ENCODE peak calls at places on chromosomes 6 and 20, in four cellular contexts. N, R, C and I are unnamed samples.

GRCh38 chr6:128882991-128883571 is at the start of gene LAMA2:
- DNase-seq in N (peak), R (peak), C (peak), I (peak)

GRCh38 chr20:62139636-62140035 is 3.6 kb downstream of the PSMA7 start:
- DNase-seq in N (no peak), R (no peak), C (no peak), I (no peak)

GRCh38 chr6:158283304-158284005 is 28.8 kb upstream of the TULP4 start:
- DNase-seq in N (peak), R (peak), C (peak), I (peak)

GRCh38 chr20:22371843-22372242 is 212.5 kb downstream of the FOXA2 start:
- DNase-seq in N (no peak), R (no peak), C (peak), I (no peak)

GRCh38 chr6:9507136-9507895 is 907.6 kb downstream of the TFAP2A start:
- DNase-seq in N (no peak), R (no peak), C (no peak), I (no peak)

GRCh38 chr6:165098165-165098564 is 211.2 kb downstream of the C6orf118 start:
- DNase-seq in N (no peak), R (no peak), C (no peak), I (peak)

GRCh38 chr20:38965264-38965663 is 3.1 kb downstream of the DHX35 start:
- DNase-seq in N (no peak), R (no peak), C (no peak), I (no peak)

GRCh38 chr20:46324960-46325703 is 16.8 kb upstream of the CDH22 start:
- DNase-seq in N (peak), R (peak), C (peak), I (peak)

GRCh38 chr20:22579119-22579427 is 5.3 kb downstream of the FOXA2 start:
- DNase-seq in N (no peak), R (no peak), C (no peak), I (no peak)

GRCh38 chr6:98574991-98575390 is 259.4 kb upstream of the POU3F2 start:
- DNase-seq in N (peak), R (no peak), C (no peak), I (no peak)

GRCh38 chr20:57509665-57510237 is 15.2 kb downstream of the CTCFL start:
- DNase-seq in N (peak), R (peak), C (peak), I (peak)

GRCh38 chr6:73525546-73526330 is 4.9 kb upstream of the EEF1A1 start:
- DNase-seq in N (no peak), R (peak), C (no peak), I (no peak)

GRCh38 chr6:114467931-114468330 is 125.1 kb upstream of the HS3ST5 start:
- DNase-seq in N (no peak), R (no peak), C (no peak), I (peak)

GRCh38 chr6:156655267-156655918 is 121.8 kb upstream of the ARID1B start:
- DNase-seq in N (no peak), R (no peak), C (no peak), I (no peak)

GRCh38 chr20:48603116-48603818 is 224.5 kb downstream of the PREX1 start:
- DNase-seq in N (no peak), R (no peak), C (no peak), I (no peak)

GRCh38 chr6:90087103-90087833 is 193.0 kb downstream of the GJA10 start:
- DNase-seq in N (no peak), R (peak), C (peak), I (no peak)

GRCh38 chr20:44976698-44977097 is 10.4 kb downstream of the STK4 start:
- DNase-seq in N (no peak), R (no peak), C (no peak), I (no peak)

GRCh38 chr6:29737707-29738630 is 14.7 kb downstream of the HLA-F start:
- DNase-seq in N (peak), R (peak), C (peak), I (peak)

GRCh38 chr6:161836643-161837448 is 563.0 kb upstream of the AGPAT4 start:
- DNase-seq in N (peak), R (no peak), C (peak), I (peak)

GRCh38 chr6:74333406-74333805 is 637.4 kb downstream of the CD109 start:
- DNase-seq in N (no peak), R (peak), C (peak), I (peak)

GRCh38 chr6:84854801-84855400 is 90.5 kb upstream of the TBX18 start:
- DNase-seq in N (no peak), R (no peak), C (no peak), I (no peak)
- H3K4me3 ChIP-seq in N (no peak), R (no peak), C (no peak), I (no peak)

DNA sequence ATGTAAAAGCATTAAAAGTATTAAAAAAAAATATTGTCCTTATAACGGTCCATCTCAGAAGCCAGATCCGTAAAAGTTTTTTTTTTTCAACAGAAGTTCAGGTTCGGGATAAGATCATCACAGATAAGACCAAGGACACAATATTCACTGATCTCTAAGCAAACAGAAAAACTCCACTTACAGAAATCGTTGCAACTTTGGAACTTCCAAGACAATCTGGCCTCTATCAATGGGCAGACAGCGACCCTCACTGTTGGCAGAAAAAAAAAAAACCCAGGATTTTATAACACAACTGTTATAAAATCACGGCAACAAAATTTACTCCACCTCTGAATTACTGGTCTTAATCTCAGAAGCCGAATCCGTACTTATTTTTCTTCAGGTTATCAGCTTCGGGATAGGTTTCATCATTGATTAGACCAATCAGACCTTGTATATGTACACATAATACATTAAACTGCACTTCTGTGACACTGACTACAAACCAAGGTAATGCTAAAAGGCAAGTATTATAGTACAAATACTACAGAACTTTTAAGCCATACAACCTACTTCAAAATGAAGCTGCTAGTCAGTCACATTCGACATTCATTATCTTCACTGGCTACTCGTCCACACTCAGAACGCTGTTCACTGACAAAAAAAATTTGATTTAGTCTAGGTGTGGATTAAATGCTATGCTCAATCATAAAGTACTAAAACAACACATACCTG is 34.7 kb upstream of the SYNCRIP start:
- DNase-seq in N (no peak), R (peak), C (peak), I (peak)
- TF ChIP-seq CTCF in N (no peak), R (no peak), C (peak), I (no peak)

GRCh38 chr20:34070079-34070439 is 42.0 kb downstream of the EIF2S2 start:
- DNase-seq in N (no peak), R (no peak), C (no peak), I (no peak)

GRCh38 chr20:34065260-34065659 is 46.8 kb downstream of the EIF2S2 start:
- DNase-seq in N (no peak), R (peak), C (peak), I (peak)

GRCh38 chr20:34066476-34067090 is 45.5 kb downstream of the EIF2S2 start:
- DNase-seq in N (no peak), R (peak), C (no peak), I (peak)

GRCh38 chr20:34069341-34070078 is 42.5 kb downstream of the EIF2S2 start:
- DNase-seq in N (peak), R (peak), C (peak), I (peak)

DNA sequence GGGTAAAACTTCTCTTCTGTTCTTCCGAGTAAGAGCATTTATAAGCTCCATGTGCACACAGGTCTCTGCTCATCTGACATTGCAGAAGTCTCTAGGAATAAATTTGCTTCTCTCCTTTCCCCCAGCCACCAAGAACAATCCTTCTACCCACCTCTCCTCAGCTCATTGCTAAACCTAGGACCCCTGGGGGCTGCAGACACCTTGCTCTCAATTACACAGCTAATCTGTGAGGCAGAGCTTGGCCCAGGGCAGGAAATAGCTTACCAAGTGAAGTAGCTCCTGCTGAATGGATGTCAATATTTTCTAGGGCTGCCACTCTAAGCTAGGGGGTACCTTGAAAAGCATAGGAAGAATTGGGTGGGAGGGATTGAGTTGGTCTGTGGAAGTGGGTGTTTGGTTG is 44.0 kb downstream of the EIF2S2 start:
- DNase-seq in N (no peak), R (no peak), C (no peak), I (no peak)
- H3K4me3 ChIP-seq in N (no peak), R (no peak), C (no peak), I (no peak)

DNA sequence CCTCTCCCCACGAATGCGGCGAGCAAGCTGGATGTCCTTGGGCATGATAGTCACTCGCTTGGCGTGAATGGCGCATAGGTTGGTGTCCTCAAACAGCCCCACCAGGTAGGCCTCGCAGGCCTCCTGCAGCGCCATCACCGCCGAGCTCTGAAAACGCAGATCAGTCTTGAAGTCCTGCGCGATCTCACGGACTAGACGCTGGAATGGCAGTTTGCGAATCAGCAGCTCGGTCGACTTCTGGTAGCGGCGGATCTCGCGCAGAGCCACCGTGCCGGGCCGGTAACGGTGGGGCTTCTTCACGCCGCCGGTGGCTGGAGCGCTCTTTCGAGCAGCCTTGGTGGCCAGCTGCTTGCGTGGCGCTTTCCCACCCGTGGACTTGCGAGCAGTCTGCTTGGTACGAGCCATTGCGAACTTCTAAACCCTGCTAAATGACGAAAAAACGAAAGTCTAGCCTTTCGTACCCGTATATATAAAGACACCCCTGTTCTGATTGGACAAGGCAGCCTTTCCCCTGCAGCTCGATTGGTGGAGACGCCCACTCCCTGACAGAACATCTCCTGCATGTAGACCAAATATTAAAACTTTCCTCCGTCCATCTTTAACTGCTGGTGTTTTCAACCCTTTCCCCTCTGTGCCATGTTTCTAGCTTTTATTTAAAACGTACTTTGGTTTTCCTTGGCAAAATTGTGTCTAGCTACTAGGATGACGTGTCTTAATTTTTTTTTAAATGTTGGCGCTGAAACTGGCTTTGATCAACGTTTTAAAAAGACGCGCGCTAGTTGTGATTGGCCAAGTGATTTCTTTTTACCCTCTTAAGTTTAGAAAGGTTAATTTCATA is 109.8 kb downstream of the HFE start:
- DNase-seq in N (peak), R (peak), C (peak), I (peak)
- TF ChIP-seq CTCF in N (no peak), R (no peak), C (peak), I (no peak)

DNA sequence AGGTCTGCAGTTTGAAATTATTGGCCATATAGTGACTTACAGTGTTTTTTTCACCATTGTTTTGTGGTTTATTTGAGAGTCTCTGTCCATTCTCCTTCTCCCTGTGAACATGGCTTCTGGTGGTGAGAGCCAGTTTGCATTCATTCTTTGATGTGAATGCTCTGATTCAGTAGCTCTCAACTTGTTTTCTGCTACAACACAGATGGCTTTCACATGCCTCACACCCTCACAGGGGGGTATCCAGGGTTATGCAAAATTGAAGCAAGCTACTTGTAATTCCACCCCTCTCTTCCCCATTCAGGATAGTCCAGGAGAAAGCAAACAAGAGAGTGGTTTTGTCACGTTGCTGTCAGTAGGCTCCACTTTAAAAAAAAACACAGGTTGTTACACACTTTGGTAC is 55.6 kb downstream of the SLX4IP start:
- DNase-seq in N (no peak), R (no peak), C (peak), I (no peak)
- H3K4me3 ChIP-seq in N (no peak), R (no peak), C (no peak), I (no peak)

DNA sequence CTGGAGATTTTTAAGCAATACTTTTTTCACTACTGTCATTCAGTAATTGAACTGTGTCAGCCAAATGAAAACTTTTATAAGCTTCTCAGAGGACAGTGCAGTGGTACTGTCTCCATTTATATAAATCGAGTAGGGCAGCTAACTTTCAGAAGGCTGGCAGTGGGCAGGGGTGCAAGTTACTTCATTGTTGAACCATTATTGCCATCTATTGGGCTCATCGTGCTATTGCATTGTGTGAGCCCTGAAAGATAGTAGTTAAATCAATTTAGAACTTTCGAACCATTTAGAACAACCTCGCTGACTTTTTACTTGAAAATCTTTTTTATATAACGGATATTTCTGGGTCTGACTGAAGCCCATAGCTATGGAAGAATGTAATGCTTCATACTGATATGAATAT is 347.8 kb upstream of the PLCB4 start:
- DNase-seq in N (peak), R (peak), C (peak), I (peak)
- TF ChIP-seq CTCF in N (peak), R (peak), C (peak), I (peak)

DNA sequence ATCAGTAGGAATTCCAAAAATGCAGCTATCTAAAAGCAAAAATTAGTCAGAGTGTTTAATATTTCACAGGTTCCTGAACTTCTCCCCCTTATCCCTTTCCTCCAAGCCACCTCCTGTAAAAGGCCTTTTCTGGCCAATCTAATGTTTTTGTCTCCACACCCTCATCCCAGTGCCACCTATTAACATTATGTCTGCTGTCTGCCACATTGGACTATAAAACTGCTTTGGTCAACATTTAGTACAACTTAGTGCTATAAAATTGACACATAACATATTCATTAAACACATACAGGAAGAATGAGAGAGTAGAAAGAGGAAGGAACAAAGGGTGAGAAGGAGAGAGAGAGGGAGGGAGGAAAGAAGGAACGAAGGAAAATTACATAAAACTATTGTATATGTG is 47.7 kb downstream of the MMUT start:
- DNase-seq in N (no peak), R (no peak), C (no peak), I (no peak)
- H3K4me3 ChIP-seq in N (no peak), R (no peak), C (no peak), I (no peak)

GRCh38 chr6:63764318-63764916 is 128.8 kb downstream of the PHF3 start:
- DNase-seq in N (no peak), R (peak), C (peak), I (peak)
- TF ChIP-seq CTCF in N (no peak), R (peak), C (peak), I (peak)